ENCODE peak calls at places on chromosomes 4 and X, in ten cellular contexts. X is progenitor cell of endocrine pancreas, E is suprapubic skin, U is choroid plexus epithelial cell, Y is breast epithelium, N is A673, F is tibial artery, J is osteocyte, I is AG04450, A is cardiac muscle cell. P is an unnamed sample.

GRCh38 chr4:113996599-113997177 is 17.2 kb upstream of the ARSJ start:
- DNase-seq in X (no peak), E (no peak), U (no peak), Y (no peak), N (no peak), F (no peak), J (no peak), I (no peak), A (no peak), P (no peak)

GRCh38 chrX:7574325-7574724 is 268.6 kb upstream of the VCX start:
- DNase-seq in X (peak), E (no peak), U (peak), Y (no peak), N (peak), F (no peak), J (no peak), I (no peak), A (no peak), P (no peak)

GRCh38 chrX:9895225-9895912 is 71.8 kb upstream of the CLDN34 start:
- DNase-seq in X (no peak), E (no peak), U (no peak), Y (no peak), N (no peak), F (no peak), J (no peak), I (no peak), A (no peak), P (no peak)

GRCh38 chr4:150078996-150079581 is 844 bp downstream of the DCLK2 start:
- DNase-seq in X (peak), E (no peak), U (peak), Y (peak), N (peak), F (peak), J (peak), I (no peak), A (peak), P (peak)

GRCh38 chrX:96710031-96710430 is 25.4 kb downstream of the DIAPH2 start:
- DNase-seq in X (no peak), E (no peak), U (no peak), Y (no peak), N (no peak), F (no peak), J (no peak), I (no peak), A (no peak), P (no peak)

GRCh38 chr4:106266201-106266600 is 49.8 kb downstream of the TBCK start:
- DNase-seq in X (no peak), E (no peak), U (peak), Y (no peak), N (peak), F (no peak), J (no peak), I (peak), A (peak), P (no peak)

GRCh38 chr4:107666134-107666533 is 53.9 kb downstream of the PAPSS1 start:
- DNase-seq in X (no peak), E (no peak), U (peak), Y (no peak), N (peak), F (no peak), J (no peak), I (peak), A (peak), P (no peak)

GRCh38 chrX:49308604-49309269 is 5.3 kb downstream of the GAGE10 start:
- DNase-seq in X (no peak), E (no peak), U (peak), Y (no peak), N (no peak), F (no peak), J (peak), I (no peak), A (peak), P (no peak)

GRCh38 chr4:162409048-162409447 is 245.2 kb upstream of the FSTL5 start:
- DNase-seq in X (no peak), E (no peak), U (no peak), Y (no peak), N (no peak), F (no peak), J (no peak), I (no peak), A (no peak), P (no peak)

GRCh38 chr4:169352332-169352731 is 81.6 kb upstream of the SH3RF1 start:
- DNase-seq in X (no peak), E (no peak), U (no peak), Y (no peak), N (no peak), F (no peak), J (no peak), I (no peak), A (no peak), P (no peak)

GRCh38 chr4:93730760-93731159 is 97.8 kb upstream of the ATOH1 start:
- DNase-seq in X (no peak), E (no peak), U (no peak), Y (peak), N (no peak), F (no peak), J (no peak), I (no peak), A (no peak), P (no peak)

GRCh38 chr4:133903029-133903428 is 298.6 kb downstream of the PABPC4L start:
- DNase-seq in X (no peak), E (no peak), U (no peak), Y (no peak), N (no peak), F (no peak), J (no peak), I (no peak), A (no peak), P (no peak)

GRCh38 chr4:147799986-147800555 is 68.2 kb downstream of the ARHGAP10 start:
- DNase-seq in X (no peak), E (no peak), U (peak), Y (no peak), N (no peak), F (no peak), J (no peak), I (no peak), A (no peak), P (no peak)

GRCh38 chrX:41293269-41293668 is 40.7 kb upstream of the DDX3X start:
- DNase-seq in X (no peak), E (no peak), U (peak), Y (no peak), N (peak), F (no peak), J (no peak), I (no peak), A (no peak), P (no peak)

GRCh38 chrX:8981742-8982141 is 52.2 kb downstream of the FAM9B start:
- DNase-seq in X (no peak), E (no peak), U (no peak), Y (no peak), N (no peak), F (no peak), J (no peak), I (no peak), A (no peak), P (no peak)

GRCh38 chrX:109822861-109823260 is 89.8 kb upstream of the ACSL4 start:
- DNase-seq in X (no peak), E (no peak), U (no peak), Y (no peak), N (peak), F (no peak), J (no peak), I (no peak), A (no peak), P (no peak)

GRCh38 chr4:134691915-134692314 is 490.3 kb upstream of the PABPC4L start:
- DNase-seq in X (no peak), E (no peak), U (no peak), Y (no peak), N (no peak), F (no peak), J (no peak), I (no peak), A (no peak), P (no peak)

GRCh38 chrX:34521563-34521962 is 135.5 kb downstream of the TMEM47 start:
- DNase-seq in X (no peak), E (no peak), U (peak), Y (no peak), N (peak), F (no peak), J (no peak), I (no peak), A (no peak), P (no peak)

GRCh38 chrX:110915579-110915978 is 120.0 kb upstream of the CHRDL1 start:
- DNase-seq in X (no peak), E (no peak), U (no peak), Y (no peak), N (no peak), F (no peak), J (no peak), I (no peak), A (no peak), P (no peak)

GRCh38 chr4:23911675-23912455 is 22.0 kb upstream of the PPARGC1A start:
- DNase-seq in X (no peak), E (no peak), U (no peak), Y (no peak), N (no peak), F (no peak), J (no peak), I (no peak), A (no peak), P (no peak)

GRCh38 chr4:150938417-150938816 is 76.7 kb downstream of the LRBA start:
- DNase-seq in X (no peak), E (no peak), U (peak), Y (no peak), N (no peak), F (no peak), J (no peak), I (no peak), A (no peak), P (no peak)

GRCh38 chr4:151287409-151287808 is 10.4 kb downstream of the PRSS48 start:
- DNase-seq in X (no peak), E (no peak), U (no peak), Y (no peak), N (no peak), F (no peak), J (no peak), I (no peak), A (no peak), P (no peak)

GRCh38 chrX:97756879-97757278 is 873.2 kb downstream of the RPA4 start:
- DNase-seq in X (no peak), E (no peak), U (no peak), Y (no peak), N (no peak), F (no peak), J (no peak), I (no peak), A (no peak), P (no peak)

GRCh38 chr4:155597933-155598451 is 68.7 kb upstream of the GUCY1A1 start:
- DNase-seq in X (no peak), E (no peak), U (no peak), Y (no peak), N (no peak), F (no peak), J (no peak), I (no peak), A (no peak), P (no peak)

GRCh38 chr4:83906561-83906960 is 370.7 kb downstream of the GPAT3 start:
- DNase-seq in X (no peak), E (no peak), U (peak), Y (no peak), N (peak), F (no peak), J (no peak), I (peak), A (peak), P (no peak)

GRCh38 chr4:139672215-139672614 is 6.6 kb downstream of the MGST2 start:
- DNase-seq in X (no peak), E (no peak), U (no peak), Y (no peak), N (no peak), F (no peak), J (no peak), I (no peak), A (no peak), P (no peak)

DNA sequence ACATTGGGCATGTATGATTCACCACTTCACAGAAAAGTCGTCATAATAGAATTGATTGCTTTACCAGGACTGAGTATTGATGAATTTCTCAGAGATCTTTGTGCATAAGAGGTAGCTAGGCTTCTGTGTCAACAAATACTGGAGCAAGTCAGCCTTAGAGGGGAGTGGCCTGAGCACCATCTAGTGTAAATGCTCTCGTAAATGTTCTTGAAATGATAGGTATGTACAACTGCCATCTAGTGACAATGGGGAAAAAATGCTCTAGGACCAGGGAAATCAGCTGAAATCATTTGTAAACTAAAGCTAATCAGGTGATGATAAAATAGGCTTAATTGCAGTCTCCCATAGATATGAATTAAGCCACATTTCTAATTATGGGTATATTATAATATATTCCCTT is 309.4 kb upstream of the FMR1 start:
- DNase-seq in X (no peak), E (no peak), U (no peak), Y (no peak), N (peak), F (no peak), J (no peak), I (no peak), A (no peak), P (no peak)
- TF ChIP-seq CTCF in X (no peak), E (no peak), U (no peak), Y (no peak), N (no peak), F (no peak), J (no peak), I (no peak), A (no peak), P (no peak)

GRCh38 chr4:25859429-25860148 is 3.2 kb downstream of the SEL1L3 start:
- DNase-seq in X (no peak), E (no peak), U (no peak), Y (no peak), N (peak), F (no peak), J (no peak), I (no peak), A (peak), P (no peak)

GRCh38 chr4:25857851-25858400 is 4.9 kb downstream of the SEL1L3 start:
- DNase-seq in X (no peak), E (no peak), U (no peak), Y (no peak), N (no peak), F (no peak), J (no peak), I (no peak), A (no peak), P (no peak)

GRCh38 chr4:25856756-25857155 is 6.0 kb downstream of the SEL1L3 start:
- DNase-seq in X (no peak), E (no peak), U (peak), Y (no peak), N (no peak), F (no peak), J (no peak), I (no peak), A (peak), P (no peak)

GRCh38 chr4:25860586-25861421 is 2.0 kb downstream of the SEL1L3 start:
- DNase-seq in X (no peak), E (no peak), U (peak), Y (no peak), N (no peak), F (no peak), J (no peak), I (no peak), A (peak), P (no peak)

GRCh38 chr4:25857403-25857802 is 5.4 kb downstream of the SEL1L3 start:
- DNase-seq in X (no peak), E (no peak), U (peak), Y (no peak), N (peak), F (no peak), J (no peak), I (no peak), A (peak), P (no peak)
- TF ChIP-seq CTCF in X (no peak), E (no peak), U (peak), Y (no peak), N (peak), F (no peak), J (no peak), I (peak), A (no peak), P (no peak)

DNA sequence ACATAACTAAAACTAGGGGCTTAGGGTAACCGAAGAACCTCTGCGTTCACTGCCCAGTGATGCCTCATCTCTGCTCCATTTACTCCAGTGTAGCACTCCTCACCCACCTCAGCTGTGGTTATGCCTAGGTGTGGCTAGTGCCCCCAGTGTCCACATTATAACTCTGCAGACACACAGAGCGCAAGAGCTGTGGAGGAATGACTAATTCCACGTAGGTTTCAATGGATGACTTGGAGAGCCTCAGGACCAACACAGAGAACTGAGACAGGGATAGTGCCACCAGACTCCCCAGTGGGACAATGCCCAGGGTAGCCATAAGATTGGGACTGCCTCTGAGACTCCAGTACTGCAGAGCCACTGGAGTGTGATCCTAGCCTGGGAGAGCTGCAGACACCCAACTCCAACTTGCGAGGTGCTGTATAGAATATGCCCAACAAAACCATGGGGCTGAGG is 542.4 kb upstream of the DIPK2B start:
- DNase-seq in X (no peak), E (no peak), U (peak), Y (no peak), N (peak), F (no peak), J (no peak), I (no peak), A (no peak), P (no peak)
- TF ChIP-seq CTCF in X (no peak), E (no peak), U (peak), Y (no peak), N (peak), F (no peak), J (no peak), I (peak), A (no peak), P (no peak)

DNA sequence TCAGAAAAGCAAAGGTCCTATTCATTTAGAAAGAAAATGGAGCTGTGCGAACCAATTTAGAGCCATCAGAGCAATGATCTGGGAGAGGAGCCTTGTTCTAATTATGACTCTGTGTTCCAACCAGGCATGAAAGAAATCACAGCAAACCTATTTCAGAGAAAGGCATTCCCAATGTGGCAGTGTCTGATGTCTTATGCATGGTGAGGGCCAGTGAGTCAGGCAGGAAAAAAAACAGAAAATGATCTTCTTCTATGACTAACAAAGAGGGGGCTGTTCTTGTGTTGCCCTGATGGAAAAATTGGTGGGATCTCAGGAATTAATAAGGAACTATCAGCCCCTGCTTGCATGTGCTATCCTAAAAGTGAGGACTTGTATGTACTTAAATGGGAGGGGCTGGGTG is 20.0 kb upstream of the CCDC149 start:
- DNase-seq in X (no peak), E (no peak), U (no peak), Y (no peak), N (no peak), F (no peak), J (no peak), I (no peak), A (no peak), P (no peak)
- TF ChIP-seq CTCF in X (no peak), E (no peak), U (no peak), Y (no peak), N (no peak), F (no peak), J (no peak), I (no peak), A (no peak), P (no peak)

GRCh38 chrX:29044802-29045201 is 457.6 kb downstream of the IL1RAPL1 start:
- DNase-seq in X (no peak), E (no peak), U (peak), Y (no peak), N (peak), F (no peak), J (no peak), I (no peak), A (peak), P (no peak)
- TF ChIP-seq CTCF in X (peak), E (no peak), U (peak), Y (no peak), N (peak), F (no peak), J (no peak), I (peak), A (peak), P (no peak)

GRCh38 chr4:44146516-44146915 is 302.1 kb downstream of the KCTD8 start:
- DNase-seq in X (no peak), E (no peak), U (no peak), Y (no peak), N (no peak), F (no peak), J (no peak), I (no peak), A (no peak), P (no peak)
- TF ChIP-seq CTCF in X (no peak), E (no peak), U (no peak), Y (no peak), N (no peak), F (no peak), J (no peak), I (no peak), A (no peak), P (no peak)

P was measured in omental fat pad.